ENCODE peak calls at places on chromosomes 1 and 21, in eight cellular contexts. G is GDM1; F is GM06990; W is sigmoid colon; Y is progenitor cell of endocrine pancreas; A is activated CD4-positive, CD25-positive, alpha-beta regulatory T cell treated with anti-CD3 and anti-CD28 coated beads, Interleukin-2, amount 50 U/mL, for 72 hours; L is cerebellar nuclear complex; C is stimulated activated CD4-positive, alpha-beta T cell treated with anti-CD3 and anti-CD28 coated beads, TNF-alpha, amount 100 ng/mL, for 1 hour. E is an unnamed sample.

GRCh38 chr1:107555578-107555977 is 409.4 kb downstream of the VAV3 start:
- DNase-seq in G (no peak), L (no peak), Y (no peak), C (no peak), A (no peak), W (no peak), F (no peak), E (no peak)

GRCh38 chr21:35377505-35378090 is 328.5 kb upstream of the RUNX1 start:
- DNase-seq in C (no peak), A (no peak), L (no peak), G (no peak), W (no peak), F (no peak), Y (no peak), E (no peak)

GRCh38 chr1:245469006-245469405 is 314.2 kb downstream of the KIF26B start:
- DNase-seq in Y (no peak), L (no peak), C (no peak), F (no peak), A (no peak), W (no peak), G (no peak), E (no peak)

GRCh38 chr1:184701821-184702220 is 52.8 kb downstream of the EDEM3 start:
- DNase-seq in A (no peak), Y (no peak), G (no peak), W (no peak), C (no peak), L (no peak), F (no peak), E (no peak)

GRCh38 chr1:25797939-25798338 is 2.1 kb upstream of the SELENON start:
- DNase-seq in F (no peak), Y (no peak), L (no peak), G (peak), C (no peak), A (no peak), W (no peak), E (no peak)

GRCh38 chr1:232697191-232697590 is 67.3 kb upstream of the SIPA1L2 start:
- DNase-seq in Y (no peak), A (no peak), G (no peak), W (no peak), F (no peak), C (no peak), L (no peak), E (no peak)

GRCh38 chr1:219174672-219175564 is 1.2 kb downstream of the LYPLAL1 start:
- DNase-seq in W (no peak), C (no peak), G (no peak), L (no peak), A (no peak), Y (no peak), F (peak), E (peak)

GRCh38 chr1:60035925-60036324 is 37.6 kb downstream of the C1orf87 start:
- DNase-seq in C (no peak), W (no peak), G (no peak), A (no peak), F (no peak), L (no peak), Y (no peak), E (no peak)

GRCh38 chr1:208242186-208242585 is 2.0 kb downstream of the PLXNA2 start:
- DNase-seq in G (no peak), Y (no peak), C (no peak), F (no peak), W (peak), A (no peak), L (no peak), E (no peak)

GRCh38 chr1:238738942-238739341 is 647.4 kb upstream of the CHRM3 start:
- DNase-seq in W (no peak), L (no peak), G (no peak), C (no peak), F (no peak), Y (no peak), A (no peak), E (no peak)

GRCh38 chr21:42314616-42315295 is 453 bp downstream of the TFF3 start:
- DNase-seq in W (no peak), G (no peak), A (peak), C (no peak), L (no peak), Y (no peak), F (no peak), E (no peak)

GRCh38 chr1:27154991-27155781 is at the start of gene SLC9A1:
- DNase-seq in W (peak), G (peak), F (peak), A (peak), L (peak), Y (peak), C (peak), E (peak)

GRCh38 chr1:220451541-220451940 is 76.4 kb upstream of the MARK1 start:
- DNase-seq in A (no peak), L (no peak), W (no peak), Y (no peak), F (no peak), G (no peak), C (no peak), E (no peak)

GRCh38 chr1:40363721-40364120 is 9.8 kb upstream of the SMAP2 start:
- DNase-seq in C (no peak), Y (no peak), G (no peak), A (no peak), L (no peak), W (no peak), F (peak), E (no peak)

GRCh38 chr1:116763116-116763786 is 9.0 kb downstream of the CD2 start:
- DNase-seq in Y (no peak), F (no peak), W (no peak), A (no peak), C (no peak), L (no peak), G (no peak), E (no peak)

GRCh38 chr1:56148466-56149193 is 430.7 kb downstream of the PLPP3 start:
- DNase-seq in Y (no peak), F (no peak), A (no peak), L (no peak), G (no peak), C (no peak), W (no peak), E (no peak)

GRCh38 chr21:41759926-41760325 is 6.9 kb downstream of the RIPK4 start:
- DNase-seq in C (no peak), G (no peak), Y (no peak), A (no peak), L (no peak), W (no peak), F (no peak), E (no peak)

GRCh38 chr1:220786057-220786336 is 716 bp upstream of the MTARC1 start:
- DNase-seq in F (no peak), C (no peak), A (no peak), Y (no peak), W (no peak), G (no peak), L (no peak), E (no peak)

GRCh38 chr1:38464071-38464661 is 395.4 kb downstream of the RRAGC start:
- DNase-seq in L (no peak), A (no peak), W (no peak), C (no peak), F (no peak), G (no peak), Y (no peak), E (no peak)

GRCh38 chr1:117527566-117528102 is 78.2 kb upstream of the TENT5C start:
- DNase-seq in C (no peak), F (no peak), A (no peak), G (no peak), L (no peak), Y (no peak), W (no peak), E (peak)

GRCh38 chr1:197423006-197423405 is 155.0 kb downstream of the CRB1 start:
- DNase-seq in G (no peak), C (no peak), A (no peak), F (no peak), L (no peak), Y (no peak), W (no peak), E (no peak)

GRCh38 chr1:57276916-57277315 is 146.9 kb downstream of the DAB1 start:
- DNase-seq in L (no peak), W (no peak), G (no peak), F (no peak), A (no peak), Y (no peak), C (no peak), E (no peak)

GRCh38 chr1:204468206-204468605 is 26.4 kb downstream of the PIK3C2B start:
- DNase-seq in G (no peak), Y (no peak), F (no peak), W (no peak), A (no peak), C (no peak), L (no peak), E (no peak)

GRCh38 chr21:46388206-46388880 is 64.4 kb downstream of the PCNT start:
- DNase-seq in L (no peak), A (no peak), C (no peak), W (no peak), F (no peak), G (no peak), Y (no peak), E (no peak)

GRCh38 chr1:165057956-165058355 is 298.6 kb downstream of the LMX1A start:
- DNase-seq in F (no peak), G (no peak), W (no peak), C (no peak), A (no peak), Y (no peak), L (no peak), E (no peak)

GRCh38 chr1:20486457-20487235 is 636 bp upstream of the CAMK2N1 start:
- DNase-seq in C (no peak), Y (peak), A (no peak), W (peak), L (no peak), G (no peak), F (no peak), E (no peak)

GRCh38 chr1:22050330-22050729 is 2.2 kb upstream of the CDC42 start:
- DNase-seq in A (no peak), Y (no peak), L (no peak), C (no peak), G (no peak), F (no peak), W (no peak), E (no peak)

GRCh38 chr1:170660874-170661645 is 2.9 kb upstream of the PRRX1 start:
- DNase-seq in G (no peak), L (no peak), Y (no peak), C (no peak), A (no peak), F (no peak), W (no peak), E (no peak)

GRCh38 chr21:36125513-36126121 is 9.3 kb upstream of the CBR3 start:
- DNase-seq in L (no peak), W (no peak), Y (peak), A (peak), G (no peak), F (no peak), C (peak), E (no peak)

GRCh38 chr1:227729881-227730629 is 5.0 kb downstream of the JMJD4 start:
- DNase-seq in Y (no peak), A (no peak), G (peak), F (no peak), W (no peak), L (no peak), C (no peak), E (peak)

GRCh38 chr1:228782662-228783414 is 47.6 kb downstream of the RHOU start:
- DNase-seq in G (no peak), A (no peak), F (no peak), Y (no peak), W (no peak), L (no peak), C (no peak), E (no peak)

GRCh38 chr1:173403996-173404395 is 73.1 kb upstream of the PRDX6 start:
- DNase-seq in W (no peak), A (no peak), F (no peak), G (no peak), C (no peak), L (no peak), Y (no peak), E (no peak)

GRCh38 chr21:15050588-15051377 is 14.0 kb downstream of the NRIP1 start:
- DNase-seq in C (no peak), Y (no peak), L (no peak), G (no peak), F (no peak), A (no peak), W (no peak), E (no peak)

GRCh38 chr1:27290586-27290985 is 31.4 kb upstream of the TMEM222 start:
- DNase-seq in W (no peak), G (no peak), Y (no peak), L (no peak), F (no peak), A (no peak), C (no peak), E (no peak)

GRCh38 chr21:36169465-36170128 is 13.0 kb downstream of the DOP1B start:
- DNase-seq in A (no peak), C (no peak), W (no peak), G (no peak), F (no peak), Y (no peak), L (no peak), E (no peak)

GRCh38 chr21:32135401-32136363 is 143.2 kb downstream of the MIS18A start:
- DNase-seq in C (no peak), Y (no peak), A (no peak), L (no peak), F (peak), G (no peak), W (no peak), E (no peak)

GRCh38 chr1:154220970-154221814 is 437 bp downstream of the UBAP2L start:
- DNase-seq in A (peak), W (peak), Y (peak), F (peak), G (peak), C (peak), L (no peak), E (no peak)

GRCh38 chr1:40692429-40692905 is 963 bp downstream of the NFYC start:
- DNase-seq in F (no peak), Y (no peak), G (no peak), L (no peak), C (no peak), A (no peak), W (no peak), E (no peak)

E was measured in non-pigmented ciliary epithelial cell.